ENCODE peak calls at places on chromosome 14, in four cellular contexts. X is DND-41; T is CD8-positive, alpha-beta memory T cell; B is ovary. V is an unnamed sample. For H3K36me3, the result is how much of the 10 kb centered on the place peaks cover.

GRCh38 chr14:79332504-79333197 is 878.7 kb downstream of the DIO2 start:
- DNase-seq in B (no peak), X (no peak), T (no peak), V (no peak)

GRCh38 chr14:33992274-33993050 is 41.6 kb upstream of the EGLN3 start:
- DNase-seq in B (no peak), T (no peak), X (no peak), V (no peak)

GRCh38 chr14:64298773-64299172 is 4.6 kb upstream of the ESR2 start:
- DNase-seq in B (no peak), X (no peak), T (no peak), V (no peak)

GRCh38 chr14:61608245-61609142 is 86.8 kb upstream of the HIF1A start:
- DNase-seq in X (no peak), B (no peak), T (no peak), V (no peak)

GRCh38 chr14:52848626-52849025 is 57.2 kb upstream of the GNPNAT1 start:
- DNase-seq in B (no peak), T (no peak), X (no peak), V (no peak)

GRCh38 chr14:50060871-50061663 is 55.3 kb downstream of the VCPKMT start:
- DNase-seq in B (peak), T (peak), X (peak), V (peak)

GRCh38 chr14:63986789-63987533 is 134.2 kb downstream of the SYNE2 start:
- DNase-seq in X (no peak), B (no peak), T (no peak), V (no peak)

GRCh38 chr14:48125654-48126053 is 450.2 kb upstream of the MDGA2 start:
- DNase-seq in B (no peak), X (no peak), T (no peak), V (no peak)

GRCh38 chr14:61571931-61572330 is 123.4 kb upstream of the HIF1A start:
- DNase-seq in T (no peak), X (no peak), B (no peak), V (no peak)

GRCh38 chr14:68440776-68441175 is 352.1 kb downstream of the ZFP36L1 start:
- DNase-seq in B (no peak), T (no peak), X (no peak), V (no peak)

GRCh38 chr14:75711134-75711795 is 50.2 kb downstream of the TTLL5 start:
- DNase-seq in B (peak), T (no peak), X (peak), V (no peak)

GRCh38 chr14:66476964-66477363 is 9.2 kb upstream of the CCDC196 start:
- DNase-seq in X (no peak), B (no peak), T (no peak), V (no peak)

GRCh38 chr14:61454545-61454944 is 133.2 kb downstream of the PRKCH start:
- DNase-seq in B (no peak), T (no peak), X (no peak), V (no peak)

GRCh38 chr14:96790715-96791114 is 6.5 kb upstream of the VRK1 start:
- DNase-seq in B (no peak), T (no peak), X (no peak), V (no peak)

GRCh38 chr14:62143235-62143634 is 381.0 kb downstream of the SNAPC1 start:
- DNase-seq in T (no peak), B (no peak), X (no peak), V (no peak)

GRCh38 chr14:69698572-69698971 is 68.4 kb upstream of the SRSF5 start:
- DNase-seq in B (no peak), T (no peak), X (no peak), V (no peak)

GRCh38 chr14:45651906-45652305 is 398.9 kb upstream of the MIS18BP1 start:
- DNase-seq in T (no peak), X (no peak), B (no peak), V (no peak)

GRCh38 chr14:51562816-51563215 is 88.9 kb upstream of the FRMD6 start:
- DNase-seq in X (no peak), T (no peak), B (no peak), V (no peak)

GRCh38 chr14:93114713-93115068 is 1.0 kb downstream of the ITPK1 start:
- DNase-seq in X (no peak), B (no peak), T (no peak), V (no peak)

GRCh38 chr14:104360522-104360921 is 219.0 kb upstream of the C14orf180 start:
- DNase-seq in B (no peak), X (no peak), T (peak), V (peak)

GRCh38 chr14:49593016-49593415 is 5.7 kb upstream of the LRR1 start:
- DNase-seq in T (no peak), B (no peak), X (no peak), V (no peak)

GRCh38 chr14:68548194-68549056 is 244.4 kb downstream of the ZFP36L1 start:
- DNase-seq in B (peak), T (no peak), X (no peak), V (peak)

GRCh38 chr14:51367600-51367931 is 127.5 kb downstream of the TMX1 start:
- DNase-seq in X (no peak), T (no peak), B (no peak), V (no peak)

GRCh38 chr14:33455998-33456397 is 494.9 kb downstream of the EGLN3 start:
- DNase-seq in B (no peak), X (no peak), T (no peak), V (no peak)

GRCh38 chr14:101553393-101553792 is 7.9 kb upstream of the DIO3 start:
- DNase-seq in T (no peak), B (no peak), X (no peak), V (no peak)

GRCh38 chr14:22276913-22277816 is 311.9 kb downstream of the DAD1 start:
- DNase-seq in T (no peak), X (no peak), B (no peak), V (no peak)

GRCh38 chr14:30078827-30079402 is 151.3 kb upstream of the PRKD1 start:
- DNase-seq in X (no peak), B (no peak), T (no peak), V (no peak)

GRCh38 chr14:58082491-58083098 is 69.4 kb downstream of the ARMH4 start:
- DNase-seq in X (no peak), B (no peak), T (no peak), V (no peak)

GRCh38 chr14:22159049-22159448 is 430.0 kb downstream of the DAD1 start:
- DNase-seq in B (no peak), X (no peak), T (no peak), V (no peak)

GRCh38 chr14:37903561-37904191 is 304.0 kb upstream of the SSTR1 start:
- DNase-seq in T (no peak), B (no peak), X (peak), V (no peak)

GRCh38 chr14:79605863-79606262 is 605.4 kb downstream of the DIO2 start:
- DNase-seq in T (no peak), X (no peak), B (no peak), V (no peak)

GRCh38 chr14:51925980-51926379 is 63.4 kb upstream of the RTRAF start:
- DNase-seq in X (no peak), B (no peak), T (no peak), V (no peak)

GRCh38 chr14:85867450-85867849 is 337.5 kb downstream of the FLRT2 start:
- DNase-seq in B (no peak), X (no peak), T (no peak), V (no peak)

GRCh38 chr14:77302926-77303325 is 17.8 kb downstream of the POMT2 start:
- DNase-seq in B (no peak), X (no peak), T (no peak), V (no peak)

GRCh38 chr14:39376671-39377403 is 55.4 kb downstream of the FBXO33 start:
- DNase-seq in T (no peak), B (no peak), X (no peak), V (no peak)

GRCh38 chr14:77059276-77059934 is 30.9 kb upstream of the IRF2BPL start:
- DNase-seq in T (no peak), X (no peak), B (no peak), V (no peak)

GRCh38 chr14:75242546-75243273 is 35.9 kb upstream of the FOS start:
- DNase-seq in X (peak), B (no peak), T (no peak), V (peak)

GRCh38 chr14:51225751-51226150 is 14.3 kb upstream of the TMX1 start:
- DNase-seq in B (no peak), X (no peak), T (no peak), V (no peak)

GRCh38 chr14:35361141-35361480 is 43.4 kb downstream of the NFKBIA start:
- DNase-seq in B (no peak), T (no peak), X (no peak), V (no peak)

GRCh38 chr14:35366048-35366428 is 38.5 kb downstream of the NFKBIA start:
- DNase-seq in B (no peak), T (no peak), X (no peak), V (no peak)

GRCh38 chr14:35362911-35363374 is 41.6 kb downstream of the NFKBIA start:
- DNase-seq in T (no peak), B (no peak), X (no peak), V (no peak)

GRCh38 chr14:35365130-35366047 is 39.2 kb downstream of the NFKBIA start:
- DNase-seq in B (peak), T (peak), X (no peak), V (peak)

GRCh38 chr14:35362441-35362840 is 42.1 kb downstream of the NFKBIA start:
- DNase-seq in X (no peak), T (no peak), B (no peak), V (no peak)
- H3K27ac ChIP-seq in X (no peak), T (no peak), B (no peak), V (no peak)

GRCh38 chr14:23482814-23483128 is 13.3 kb downstream of the NGDN start:
- DNase-seq in T (no peak), X (no peak), B (no peak), V (no peak)

GRCh38 chr14:23481992-23482813 is 12.7 kb downstream of the NGDN start:
- DNase-seq in B (no peak), X (no peak), T (no peak), V (no peak)

GRCh38 chr14:23481362-23481970 is 12.0 kb downstream of the NGDN start:
- DNase-seq in B (no peak), X (peak), T (no peak), V (no peak)

GRCh38 chr14:23483216-23483854 is 13.8 kb downstream of the NGDN start:
- DNase-seq in T (no peak), X (peak), B (no peak), V (no peak)

DNA sequence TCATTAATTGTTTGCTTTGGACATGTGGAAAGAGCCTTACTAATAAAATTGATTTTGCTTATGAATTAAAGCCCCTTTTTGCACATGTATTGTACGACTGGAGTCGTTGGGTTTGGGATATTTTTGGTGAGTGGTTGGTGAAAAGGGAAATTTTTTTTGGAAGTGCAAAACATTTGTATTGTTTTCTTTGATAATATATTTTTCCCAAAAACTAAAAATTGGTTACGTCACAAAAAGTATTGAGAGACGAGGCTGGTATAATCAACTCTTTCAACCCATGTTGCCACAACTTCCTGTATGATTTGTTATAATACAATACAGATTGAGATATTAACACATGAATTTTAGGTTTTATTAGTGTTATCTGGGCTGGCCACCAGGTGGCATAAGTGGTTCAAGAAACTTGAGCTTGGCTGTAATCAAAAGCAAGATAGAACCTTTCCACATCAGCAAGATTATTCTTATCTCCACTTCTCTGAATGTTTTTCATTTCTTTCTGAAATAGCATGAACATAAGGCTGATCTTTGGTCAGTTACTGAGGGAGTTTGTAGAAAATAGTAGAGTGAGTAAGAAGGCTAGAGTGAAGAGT is 8.7 kb downstream of the NGDN start:
- DNase-seq in B (peak), T (peak), X (peak), V (no peak)
- H3K36me3 ChIP-seq in B (under half), T (under half), X (half or more), V (half or more)

GRCh38 chr14:99599440-99599839 is 4.6 kb downstream of the CCDC85C start:
- DNase-seq in X (no peak), T (no peak), B (no peak), V (no peak)
- H3K27ac ChIP-seq in X (no peak), T (no peak), B (no peak), V (no peak)

GRCh38 chr14:95111507-95112164 is 45.7 kb downstream of the DICER1 start:
- DNase-seq in B (no peak), T (no peak), X (no peak), V (no peak)

GRCh38 chr14:95113476-95113875 is 43.9 kb downstream of the DICER1 start:
- DNase-seq in T (no peak), X (no peak), B (no peak), V (no peak)

GRCh38 chr14:95106966-95107365 is 50.4 kb downstream of the DICER1 start:
- DNase-seq in X (no peak), B (no peak), T (no peak), V (no peak)

GRCh38 chr14:95107711-95108110 is 49.6 kb downstream of the DICER1 start:
- DNase-seq in T (no peak), X (no peak), B (no peak), V (no peak)

DNA sequence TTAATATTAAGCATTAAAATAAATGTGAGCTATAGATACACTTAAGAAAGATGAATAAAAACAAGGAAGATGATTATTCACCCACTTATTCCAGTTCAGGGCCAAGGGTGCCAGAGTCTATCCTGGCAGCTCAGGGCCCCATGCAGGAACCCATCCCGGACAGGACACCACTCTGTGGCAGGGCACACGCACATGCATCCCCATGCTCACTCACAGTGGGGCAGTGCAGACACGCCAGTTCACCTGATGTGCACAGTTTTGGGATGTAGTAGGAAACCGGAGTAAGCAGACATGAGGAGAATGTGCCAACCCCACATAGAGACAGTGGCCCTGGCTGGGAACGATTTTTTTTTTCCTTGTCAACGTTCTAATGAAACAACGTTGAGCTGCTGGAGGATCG is 47.2 kb downstream of the DICER1 start:
- DNase-seq in B (no peak), T (no peak), X (no peak), V (no peak)
- H3K36me3 ChIP-seq in B (under half), T (under half), X (half or more), V (half or more)

DNA sequence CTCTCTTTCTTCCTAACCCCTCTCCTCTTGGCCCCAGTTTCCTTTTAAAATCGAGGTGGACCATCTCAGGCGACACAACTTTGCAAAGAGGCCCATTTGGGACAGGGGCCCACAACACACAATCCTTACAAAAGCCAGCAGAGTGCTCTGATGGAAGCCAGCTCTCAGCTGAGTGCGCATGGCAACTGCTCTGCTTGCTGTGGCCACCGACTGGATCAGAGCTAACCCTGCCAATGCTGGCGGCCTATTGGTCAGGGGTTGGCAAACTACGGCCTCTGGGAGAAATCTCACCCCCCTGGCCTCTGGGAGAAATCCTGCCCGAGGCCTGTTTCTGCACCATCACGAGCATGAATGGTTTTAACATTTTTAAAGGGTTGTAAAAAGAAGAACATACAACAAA is 55.0 kb downstream of the AMN start:
- DNase-seq in T (no peak), X (no peak), B (no peak), V (no peak)
- H3K27ac ChIP-seq in T (no peak), X (no peak), B (no peak), V (no peak)

DNA sequence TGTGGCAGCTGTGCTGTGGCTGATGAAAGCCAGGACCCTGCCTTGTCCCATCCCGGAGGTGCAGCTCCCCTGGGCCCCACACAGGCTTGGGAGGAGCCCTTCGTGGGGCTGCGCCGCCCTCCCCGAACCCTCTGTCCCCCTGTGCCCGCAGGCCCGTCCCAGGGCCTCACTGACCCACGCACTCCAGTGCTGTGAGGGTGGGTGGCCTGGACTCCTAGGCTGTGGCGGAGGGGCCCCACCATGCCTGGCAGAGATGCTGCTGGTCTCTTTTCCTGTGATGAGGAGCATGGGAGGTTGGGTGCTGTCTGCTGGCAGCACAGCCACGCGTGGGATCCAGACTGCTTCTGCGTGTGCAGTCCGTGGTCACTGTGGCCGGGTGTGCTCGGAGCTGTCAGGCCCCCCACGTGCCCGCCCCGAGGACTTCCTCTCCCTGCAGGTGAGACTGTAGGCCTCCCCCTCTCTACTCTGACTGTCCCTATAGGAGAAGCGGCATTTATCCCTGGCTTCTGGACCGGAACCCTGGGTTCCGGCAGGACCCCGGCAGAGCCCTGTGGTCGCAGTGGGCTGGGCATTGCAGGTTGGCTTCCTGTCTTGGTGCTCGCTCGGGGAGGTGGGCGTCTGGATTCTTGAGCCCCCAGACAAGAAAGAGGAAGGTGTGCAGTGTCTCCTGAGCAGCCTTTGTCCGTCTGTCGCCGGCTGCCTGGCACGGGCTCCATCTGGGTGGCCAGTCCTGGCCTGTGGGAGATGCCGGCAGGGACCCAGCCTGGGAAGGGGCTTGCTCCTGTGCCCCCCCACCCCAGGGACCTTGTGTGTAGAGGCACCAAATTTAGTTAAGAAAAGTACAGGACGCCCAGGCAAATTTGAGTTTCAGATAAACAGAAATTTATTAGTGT is 2.3 kb downstream of the MTA1 start:
- DNase-seq in B (no peak), X (no peak), T (no peak), V (no peak)
- H3K36me3 ChIP-seq in B (under half), X (half or more), T (under half), V (under half)

GRCh38 chr14:89007906-89008305 is 183.5 kb downstream of the TTC8 start:
- DNase-seq in X (no peak), B (no peak), T (no peak), V (no peak)

GRCh38 chr14:89000007-89000942 is 175.8 kb downstream of the TTC8 start:
- DNase-seq in X (peak), T (no peak), B (no peak), V (peak)

GRCh38 chr14:88999137-88999536 is 174.7 kb downstream of the TTC8 start:
- DNase-seq in B (no peak), T (no peak), X (no peak), V (no peak)

GRCh38 chr14:89004195-89004594 is 179.7 kb downstream of the TTC8 start:
- DNase-seq in X (no peak), B (no peak), T (no peak), V (no peak)
- H3K27ac ChIP-seq in X (no peak), B (no peak), T (no peak), V (no peak)

DNA sequence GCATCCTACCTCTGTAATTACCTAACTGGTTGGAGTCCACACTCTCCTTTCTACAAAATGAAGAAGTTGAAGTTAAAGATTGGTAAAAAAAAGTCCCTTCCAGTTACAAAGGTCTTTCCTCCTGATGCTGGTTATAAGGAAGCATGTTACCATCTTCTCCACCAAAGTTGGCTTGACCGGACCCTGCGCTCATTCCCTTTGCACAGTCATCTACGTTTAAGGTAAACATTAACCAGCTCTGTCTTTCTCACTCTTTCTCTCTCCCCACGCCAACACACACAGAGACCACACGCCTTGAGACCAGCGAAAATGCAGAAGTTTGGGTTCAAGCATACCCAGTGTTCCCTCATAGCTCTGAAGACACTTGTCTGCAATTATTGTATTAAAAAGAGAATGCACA is 11.9 kb downstream of the FBLN5 start:
- DNase-seq in B (no peak), T (no peak), X (no peak), V (no peak)
- H3K36me3 ChIP-seq in B (under half), T (under half), X (under half), V (under half)

DNA sequence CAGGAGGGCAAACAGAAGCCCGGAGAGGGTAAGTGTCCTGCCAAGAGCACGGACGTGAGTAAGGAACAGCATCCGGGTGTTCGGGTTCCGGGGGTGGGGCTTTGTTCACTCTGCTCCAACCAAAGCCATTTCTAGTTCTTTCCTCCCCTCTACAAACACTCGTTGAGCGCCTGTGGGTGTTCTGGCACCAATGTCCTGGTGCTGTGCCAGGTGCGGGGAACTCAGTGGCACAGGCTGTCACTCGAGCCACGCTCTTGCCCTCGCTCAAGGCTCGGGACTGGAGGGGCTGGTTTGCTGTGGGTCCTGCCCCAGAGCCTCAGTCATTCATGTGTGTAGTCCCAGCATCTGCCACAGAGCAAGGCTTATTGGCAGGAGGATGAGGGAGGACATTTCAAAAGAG is 157.5 kb downstream of the CALM1 start:
- DNase-seq in B (no peak), X (no peak), T (peak), V (peak)
- H3K27ac ChIP-seq in B (no peak), X (no peak), T (no peak), V (no peak)